ENCODE peak calls at places on chromosomes 7 and 10, in five cellular contexts. A, H, F, W and Q are unnamed samples.

GRCh38 chr10:110431659-110432058 is 66.0 kb upstream of the DUSP5 start:
- DNase-seq in F (no peak), A (no peak), W (no peak), H (no peak), Q (no peak)

GRCh38 chr7:2045559-2046405 is 187.0 kb downstream of the MAD1L1 start:
- DNase-seq in H (no peak), W (no peak), F (no peak), A (no peak), Q (no peak)

GRCh38 chr10:92641492-92641891 is 48.3 kb upstream of the HHEX start:
- DNase-seq in H (no peak), A (no peak), W (no peak), F (no peak), Q (no peak)

GRCh38 chr7:130838738-130839137 is 104.7 kb upstream of the KLF14 start:
- DNase-seq in W (no peak), F (no peak), A (no peak), H (peak; percentile 55), Q (peak; percentile 52)

GRCh38 chr7:101168412-101169049 is 3.2 kb upstream of the VGF start:
- DNase-seq in F (no peak), A (no peak), H (no peak), W (no peak), Q (no peak)

GRCh38 chr10:126972622-126973414 is 67.6 kb downstream of the DOCK1 start:
- DNase-seq in F (no peak), A (no peak), H (peak; percentile 58), W (no peak), Q (peak; percentile 96)

GRCh38 chr10:71970331-71970730 is 6.1 kb downstream of the CHST3 start:
- DNase-seq in H (peak; percentile 62), A (no peak), F (no peak), W (peak; percentile 54), Q (no peak)

GRCh38 chr10:71255817-71256660 is 43.7 kb downstream of the UNC5B start:
- DNase-seq in W (no peak), F (no peak), H (no peak), A (no peak), Q (peak; percentile 82)

GRCh38 chr10:126016156-126016805 is 119.9 kb downstream of the FANK1 start:
- DNase-seq in F (no peak), H (no peak), W (no peak), A (no peak), Q (no peak)

GRCh38 chr10:77744249-77744648 is 106.6 kb upstream of the KCNMA1 start:
- DNase-seq in A (no peak), H (no peak), F (no peak), W (no peak), Q (no peak)

GRCh38 chr7:100570954-100571828 is 2.5 kb downstream of the SAP25 start:
- DNase-seq in H (no peak), F (no peak), A (no peak), W (no peak), Q (peak; percentile 54)

GRCh38 chr7:157168571-157168970 is 29.8 kb downstream of the UBE3C start:
- DNase-seq in F (no peak), A (no peak), W (no peak), H (no peak), Q (no peak)

GRCh38 chr7:157160433-157160832 is 21.7 kb downstream of the UBE3C start:
- DNase-seq in H (no peak), A (no peak), W (no peak), F (no peak), Q (no peak)

GRCh38 chr7:157165987-157166386 is 27.3 kb downstream of the UBE3C start:
- DNase-seq in W (no peak), H (no peak), A (no peak), F (no peak), Q (no peak)
- H3K4me3 ChIP-seq in W (no peak overlapping the region), H (no peak overlapping the region), A (no peak overlapping the region), F (no peak overlapping the region), Q (no peak overlapping the region)

DNA sequence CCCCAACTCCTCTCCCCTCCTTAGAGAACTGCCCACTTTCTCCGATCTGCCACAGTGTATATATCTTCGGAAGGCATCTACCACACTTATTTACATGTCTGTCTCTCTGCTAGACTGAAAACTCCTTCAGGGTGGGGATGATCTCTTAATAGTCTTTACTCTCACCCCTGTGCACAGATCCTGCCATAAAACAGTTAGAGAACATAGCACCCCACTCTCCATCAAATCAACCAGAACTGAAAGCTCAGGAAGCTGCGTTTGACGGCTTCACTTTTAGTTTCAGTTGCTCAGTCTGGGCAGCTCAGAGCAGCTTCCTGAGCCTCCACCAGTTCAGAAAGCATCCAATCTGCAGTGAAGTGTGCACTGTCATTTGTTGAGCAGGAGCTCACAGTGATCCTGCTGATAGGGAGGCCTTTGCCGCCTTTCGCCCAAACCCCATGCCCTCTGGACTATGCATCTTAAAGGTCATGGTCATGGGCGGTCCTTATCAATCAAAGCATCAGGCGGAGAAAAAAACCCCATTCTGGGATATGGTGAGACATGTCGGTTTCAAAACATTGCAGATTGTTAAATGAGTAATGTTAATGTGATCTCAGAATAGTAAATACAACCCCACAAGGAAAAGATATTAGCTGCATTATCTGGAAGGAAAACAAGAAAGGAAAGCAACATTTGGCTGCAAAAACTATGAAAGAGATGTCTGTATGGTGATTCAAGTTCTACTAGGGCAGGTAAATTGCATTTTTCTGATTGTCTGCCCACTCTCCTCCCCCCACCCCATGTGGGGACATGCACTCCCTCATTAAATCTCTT is 167.1 kb upstream of the ADO start:
- DNase-seq in A (peak; percentile 22), H (no peak), F (no peak), W (peak; percentile 57), Q (peak; percentile 70)
- H3K4me3 ChIP-seq in A (no peak overlapping the region), H (no peak overlapping the region), F (peak overlapping the region; percentile 55), W (peak overlapping the region; percentile 14), Q (peak overlapping the region; percentile 28)

GRCh38 chr10:129655007-129655678 is 188.1 kb downstream of the MGMT start:
- DNase-seq in W (no peak), A (no peak), F (no peak), H (no peak), Q (no peak)
- H3K4me3 ChIP-seq in W (no peak overlapping the region), A (no peak overlapping the region), F (no peak overlapping the region), H (no peak overlapping the region), Q (no peak overlapping the region)

DNA sequence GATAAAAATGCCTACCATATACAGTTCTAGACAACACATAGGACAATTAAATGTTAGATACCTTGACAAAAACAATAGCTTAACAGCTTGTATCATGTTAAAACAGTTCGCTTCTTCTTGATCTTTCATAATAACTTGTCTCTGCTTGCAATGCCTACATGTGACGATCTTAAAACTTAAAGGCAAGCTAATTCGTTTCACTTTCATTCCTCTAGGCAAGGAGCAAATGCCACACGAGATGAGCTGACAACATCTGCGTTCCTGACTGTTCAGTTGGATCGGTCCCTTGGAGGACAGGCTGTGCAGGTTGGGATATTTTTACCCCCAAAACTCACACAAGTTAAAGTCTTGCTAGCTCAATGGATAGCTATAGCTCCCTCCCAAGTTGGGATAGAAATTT is 51.6 kb upstream of the ARL4A start:
- DNase-seq in W (no peak), F (no peak), A (no peak), H (no peak), Q (no peak)
- H3K4me3 ChIP-seq in W (no peak overlapping the region), F (peak overlapping the region; percentile 12), A (no peak overlapping the region), H (no peak overlapping the region), Q (no peak overlapping the region)

GRCh38 chr10:69061305-69062161 is 26.4 kb upstream of the SRGN start:
- DNase-seq in A (peak; percentile 92), W (peak; percentile 75), H (peak; percentile 69), F (no peak), Q (peak; percentile 100)
- H3K4me3 ChIP-seq in A (peak overlapping the region; percentile 12), W (peak overlapping the region; percentile 27), H (peak overlapping the region; percentile 15), F (peak overlapping the region; percentile 66), Q (peak overlapping the region; percentile 40)